ENCODE peak calls at places on chromosomes 16 and 17, in five cellular contexts. L, P, S, Z and F are unnamed samples.

GRCh38 chr17:82020874-82021727 is 1.6 kb downstream of the CENPX start:
- DNase-seq in L (peak), P (no peak), S (no peak), Z (peak), F (peak)

GRCh38 chr17:62818491-62818890 is 10.4 kb upstream of the MARCHF10 start:
- DNase-seq in L (no peak), P (no peak), S (no peak), Z (no peak), F (no peak)

GRCh38 chr16:6206080-6206479 is 1108.5 kb upstream of the EEF2KMT start:
- DNase-seq in L (peak), P (no peak), S (no peak), Z (no peak), F (no peak)

GRCh38 chr16:82229800-82230619 is 60.0 kb upstream of the MPHOSPH6 start:
- DNase-seq in L (peak), P (no peak), S (no peak), Z (peak), F (peak)

GRCh38 chr16:1492923-1493745 is at the start of gene TELO2:
- DNase-seq in L (peak), P (peak), S (peak), Z (peak), F (peak)

GRCh38 chr16:66880288-66881013 is at the start of gene PDP2:
- DNase-seq in L (peak), P (peak), S (peak), Z (peak), F (peak)

GRCh38 chr16:77780378-77780837 is 8.0 kb upstream of the VAT1L start:
- DNase-seq in L (no peak), P (no peak), S (no peak), Z (no peak), F (peak)

GRCh38 chr16:56783332-56783731 is 53.4 kb downstream of the NUP93 start:
- DNase-seq in L (no peak), P (no peak), S (no peak), Z (no peak), F (no peak)

GRCh38 chr16:15949210-15950166 is at the start of gene ABCC1:
- DNase-seq in L (peak), P (peak), S (peak), Z (peak), F (peak)

GRCh38 chr16:72112906-72113615 is 19.4 kb downstream of the DHX38 start:
- DNase-seq in L (no peak), P (no peak), S (peak), Z (no peak), F (peak)

GRCh38 chr16:87725596-87726235 is 40.1 kb downstream of the KLHDC4 start:
- DNase-seq in L (peak), P (no peak), S (no peak), Z (no peak), F (no peak)

GRCh38 chr16:57041182-57042156 is 50.9 kb upstream of the CPNE2 start:
- DNase-seq in L (no peak), P (no peak), S (peak), Z (no peak), F (no peak)

DNA sequence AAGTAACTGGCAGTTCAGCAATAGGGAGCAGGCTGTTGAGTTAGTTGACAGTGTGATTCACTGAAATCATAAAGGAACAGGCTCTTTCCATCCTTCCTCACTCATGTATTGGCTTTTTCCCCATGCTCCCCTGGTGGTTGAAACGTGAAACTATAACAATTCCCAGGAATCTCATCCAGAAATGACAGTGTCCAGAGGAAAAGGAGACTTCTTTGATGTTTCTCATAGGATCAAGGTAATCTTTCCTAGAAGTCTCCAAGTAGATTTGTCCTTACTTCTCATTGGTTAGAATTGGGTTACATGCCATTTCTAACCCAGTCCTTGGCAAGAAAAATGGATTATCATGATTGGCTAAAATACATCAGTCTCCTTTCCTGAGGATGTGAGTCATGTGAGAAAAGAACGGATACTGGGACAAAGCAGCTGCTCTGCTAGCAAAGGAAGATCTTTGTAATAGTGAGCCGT is 14.4 kb downstream of the TTC19 start:
- DNase-seq in L (peak), P (no peak), S (no peak), Z (no peak), F (peak)
- TF ChIP-seq CTCF in L (peak), P (peak), S (no peak), Z (peak), F (peak)

DNA sequence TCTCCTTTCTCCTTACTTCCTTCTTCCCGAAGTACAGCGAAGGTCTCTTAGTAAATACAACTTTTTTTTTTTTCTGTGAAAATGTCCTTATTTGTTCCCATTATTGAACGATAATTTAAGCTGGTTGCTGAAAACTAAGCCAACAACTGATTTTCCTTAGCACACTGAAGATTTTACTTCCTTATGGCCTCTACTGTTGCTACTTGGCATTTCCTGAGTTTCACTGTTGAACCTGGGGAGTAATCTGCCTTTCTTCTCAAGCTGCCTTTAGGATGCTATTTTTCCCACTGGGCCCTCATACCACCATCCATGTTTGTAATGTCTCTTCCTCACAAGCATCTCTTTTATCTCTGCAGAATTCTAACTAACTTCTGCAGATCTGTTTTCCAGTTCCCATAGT is 26.1 kb downstream of the UBE2O start:
- DNase-seq in L (no peak), P (no peak), S (no peak), Z (no peak), F (no peak)
- H3K27ac ChIP-seq in L (peak), P (peak), S (no peak), Z (no peak), F (no peak)

DNA sequence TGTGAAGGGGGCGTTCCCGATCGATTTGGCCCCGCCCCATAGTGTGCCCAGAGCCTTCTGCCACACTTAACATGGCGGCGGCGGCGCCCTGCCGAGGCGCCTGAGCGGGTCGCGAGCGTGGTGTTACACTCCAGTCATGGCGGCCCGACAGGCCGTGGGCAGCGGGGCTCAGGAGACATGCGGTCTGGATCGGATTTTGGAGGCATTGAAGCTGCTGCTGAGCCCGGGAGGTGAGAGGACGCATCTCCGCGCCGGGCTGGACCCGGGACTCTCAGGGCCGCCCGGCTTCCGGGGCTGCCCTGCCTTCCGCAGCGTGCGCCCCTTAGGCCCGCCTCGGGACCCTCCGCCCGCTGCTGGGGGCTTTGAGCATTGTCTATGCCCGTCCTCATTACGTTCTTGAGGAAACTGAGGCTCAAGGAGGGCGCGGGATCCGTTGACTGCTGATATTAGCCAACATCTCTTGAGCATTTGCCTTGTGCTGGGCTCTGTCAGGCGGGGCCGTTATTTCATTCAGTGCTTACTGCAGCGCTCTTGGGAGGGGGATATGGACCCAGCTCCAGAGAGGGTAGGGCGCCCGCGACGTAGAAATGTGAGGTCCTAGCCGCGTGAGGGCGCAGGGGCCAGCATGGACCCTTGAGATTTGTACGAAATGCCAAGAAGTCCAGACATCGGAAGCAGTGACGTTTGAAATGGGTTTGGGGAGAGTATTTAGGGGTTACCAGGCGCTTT is at the start of gene TANGO6:
- DNase-seq in L (peak), P (peak), S (peak), Z (peak), F (peak)
- TF ChIP-seq CTCF in L (peak), P (no peak), S (no peak), Z (peak), F (peak)

DNA sequence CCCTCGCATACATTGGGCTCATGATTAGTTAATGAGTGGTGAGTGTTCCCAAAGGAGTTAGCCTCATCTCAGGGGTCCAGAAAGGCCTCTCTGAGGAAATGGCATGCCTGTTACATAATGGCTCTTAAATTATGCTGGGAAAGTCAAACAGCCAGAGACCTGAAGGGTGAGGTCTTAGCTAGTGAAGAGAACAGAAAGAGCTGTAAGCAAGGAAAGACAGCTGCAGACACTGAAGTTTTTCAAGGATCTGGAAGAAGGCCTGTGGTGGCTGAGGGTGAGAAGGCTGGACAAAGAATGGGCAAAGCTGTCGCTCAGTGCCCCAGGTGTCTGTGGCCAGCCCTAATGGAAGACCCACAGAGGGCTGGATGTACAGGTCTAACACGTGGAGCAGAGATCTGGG is 10.4 kb downstream of the SP2 start:
- DNase-seq in L (no peak), P (no peak), S (no peak), Z (no peak), F (no peak)
- H3K27ac ChIP-seq in L (no peak), P (peak), S (peak), Z (no peak), F (peak)

GRCh38 chr17:30212750-30213149 is 22.7 kb downstream of the SLC6A4 start:
- DNase-seq in L (peak), P (no peak), S (no peak), Z (no peak), F (no peak)
- TF ChIP-seq CTCF in L (peak), P (no peak), S (no peak), Z (peak), F (no peak)

GRCh38 chr17:42783778-42784138 is 3.3 kb downstream of the WNK4 start:
- DNase-seq in L (no peak), P (no peak), S (no peak), Z (peak), F (no peak)

GRCh38 chr17:42787266-42787665 is 6.9 kb downstream of the WNK4 start:
- DNase-seq in L (no peak), P (no peak), S (no peak), Z (no peak), F (no peak)

GRCh38 chr17:42783062-42783777 is 2.8 kb downstream of the WNK4 start:
- DNase-seq in L (no peak), P (no peak), S (no peak), Z (no peak), F (peak)

GRCh38 chr17:42784361-42784760 is 4.0 kb downstream of the WNK4 start:
- DNase-seq in L (no peak), P (no peak), S (no peak), Z (peak), F (no peak)

DNA sequence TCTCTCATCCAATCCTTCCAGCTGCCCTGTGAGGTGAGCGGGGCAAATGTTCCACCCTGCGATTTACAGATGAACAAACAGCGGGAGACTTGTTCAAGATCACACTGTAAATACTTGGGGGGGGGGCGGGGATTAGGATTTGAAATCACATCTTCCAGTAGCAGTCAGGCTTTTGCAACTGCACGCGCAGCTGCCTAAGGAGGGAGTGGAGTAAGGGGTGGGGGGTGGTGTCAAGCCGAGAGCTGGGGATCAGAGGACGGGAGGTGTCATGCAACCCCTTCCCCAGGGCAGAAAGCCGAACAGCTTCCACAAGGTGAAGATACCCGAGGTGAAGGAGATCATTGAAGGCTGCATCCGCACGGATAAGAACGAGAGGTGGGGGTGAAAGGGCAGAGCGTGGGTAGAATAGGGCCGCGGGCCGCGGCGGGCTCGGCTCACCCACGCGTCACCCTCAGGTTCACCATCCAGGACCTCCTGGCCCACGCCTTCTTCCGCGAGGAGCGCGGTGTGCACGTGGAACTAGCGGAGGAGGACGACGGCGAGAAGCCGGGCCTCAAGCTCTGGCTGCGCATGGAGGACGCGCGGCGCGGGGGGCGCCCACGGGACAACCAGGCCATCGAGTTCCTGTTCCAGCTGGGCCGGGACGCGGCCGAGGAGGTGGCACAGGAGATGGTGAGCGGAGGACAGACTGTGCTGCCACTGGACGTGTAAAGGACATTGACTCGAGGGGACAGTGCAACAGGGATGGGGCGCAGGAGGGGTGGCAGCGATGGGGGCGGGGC is 4.6 kb downstream of the WNK4 start:
- DNase-seq in L (no peak), P (no peak), S (no peak), Z (peak), F (no peak)
- H3K27ac ChIP-seq in L (no peak), P (no peak), S (no peak), Z (no peak), F (no peak)

DNA sequence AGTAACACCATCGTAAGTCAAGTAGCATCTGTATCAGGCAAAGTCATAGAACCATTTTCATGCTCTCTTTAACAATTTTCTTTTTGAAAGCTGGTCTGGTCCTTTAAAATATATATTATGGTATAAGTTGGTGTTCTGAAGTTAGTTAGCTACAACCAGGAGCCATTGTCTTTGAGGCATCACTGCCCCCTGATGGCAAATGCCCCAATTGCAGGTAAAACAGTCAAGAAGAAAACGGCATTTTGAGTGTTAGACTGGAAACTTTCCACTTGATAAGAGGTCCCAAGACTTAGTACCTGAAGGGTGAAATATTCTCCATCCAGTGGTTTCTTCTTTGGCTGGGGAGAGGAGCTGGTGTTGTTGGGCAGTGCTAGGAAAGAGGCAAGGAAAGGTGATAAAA is 14.1 kb downstream of the TP53 start:
- DNase-seq in L (peak), P (no peak), S (no peak), Z (peak), F (no peak)
- TF ChIP-seq CTCF in L (peak), P (peak), S (peak), Z (peak), F (no peak)

GRCh38 chr16:14486520-14487303 is 143.3 kb downstream of the PARN start:
- DNase-seq in L (peak), P (no peak), S (no peak), Z (peak), F (peak)
- H3K27ac ChIP-seq in L (peak), P (peak), S (peak), Z (no peak), F (peak)

DNA sequence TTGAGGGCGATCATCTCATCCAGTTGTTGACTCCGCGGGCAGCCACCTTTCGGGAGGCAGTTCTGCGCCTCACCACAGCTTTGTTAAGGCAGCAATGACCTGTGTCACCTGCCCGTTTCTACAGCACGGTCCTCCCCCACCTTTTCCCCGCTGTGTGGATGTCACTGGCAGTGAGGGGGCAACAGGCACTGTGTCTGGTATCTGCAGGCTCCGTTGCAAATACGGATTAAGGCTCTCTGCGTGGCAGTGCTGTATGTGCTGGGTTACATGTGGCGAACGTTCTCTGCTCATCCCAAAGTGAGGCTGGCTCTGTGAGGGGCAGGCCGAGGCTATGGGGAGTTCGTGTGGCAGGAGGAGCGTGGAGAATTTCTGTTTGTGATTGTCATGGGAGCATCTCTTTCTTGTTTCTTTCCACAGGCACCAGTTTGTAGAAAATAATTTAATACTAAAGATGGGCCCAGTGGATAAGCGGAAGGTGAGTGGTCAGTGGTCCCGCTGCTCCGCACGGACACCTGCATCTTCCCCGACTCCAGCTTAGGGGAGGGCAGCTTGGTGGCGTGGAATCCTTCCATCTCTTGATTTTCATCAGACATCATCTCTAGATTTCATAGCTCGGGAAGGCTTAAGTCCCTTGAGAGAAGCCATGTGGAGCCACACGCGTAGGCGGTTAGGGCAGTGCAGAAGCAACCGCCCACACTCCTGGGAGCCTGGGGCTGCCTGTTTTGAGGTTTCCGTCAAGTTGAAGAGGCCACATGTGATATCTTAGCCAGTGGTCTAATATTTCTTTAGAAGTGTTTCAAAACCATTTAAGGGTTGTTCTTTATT is 57.8 kb downstream of the PDPK1 start:
- DNase-seq in L (no peak), P (no peak), S (peak), Z (no peak), F (no peak)
- TF ChIP-seq CTCF in L (no peak), P (no peak), S (no peak), Z (no peak), F (no peak)

GRCh38 chr16:4306439-4307214 is 9.2 kb upstream of the GLIS2 start:
- DNase-seq in L (peak), P (no peak), S (peak), Z (peak), F (no peak)
- H3K27ac ChIP-seq in L (peak), P (peak), S (peak), Z (no peak), F (peak)